ENCODE peak calls at places on chromosomes 16 and 17, in eight cellular contexts. O, Y, J, A, D, L, R and H are unnamed samples.

GRCh38 chr17:41052594-41052993 is 2.4 kb downstream of the KRTAP2-2 start:
- DNase-seq in R (no peak), O (no peak), A (no peak), J (no peak), L (no peak), Y (no peak), D (no peak), H (no peak)

GRCh38 chr16:57859331-57859730 is 57.0 kb upstream of the KIFC3 start:
- DNase-seq in A (no peak), R (no peak), D (no peak), Y (no peak), J (no peak), O (no peak), L (no peak), H (peak; percentile 79)

GRCh38 chr17:78174870-78175642 is 6.7 kb downstream of the SYNGR2 start:
- DNase-seq in L (no peak), Y (no peak), J (no peak), O (no peak), D (no peak), R (peak; percentile 84), A (no peak), H (no peak)

GRCh38 chr17:12744298-12744697 is 45.0 kb upstream of the ARHGAP44 start:
- DNase-seq in L (no peak), Y (no peak), J (no peak), A (no peak), R (peak; percentile 36), O (no peak), D (no peak), H (no peak)

GRCh38 chr17:47289302-47289701 is 34.5 kb upstream of the EFCAB13 start:
- DNase-seq in O (no peak), Y (no peak), D (no peak), A (no peak), J (no peak), L (no peak), R (no peak), H (no peak)

GRCh38 chr17:76903631-76904030 is 35.4 kb downstream of the MGAT5B start:
- DNase-seq in R (no peak), O (no peak), J (no peak), D (no peak), Y (no peak), A (no peak), L (no peak), H (no peak)

GRCh38 chr16:12171706-12172105 is 195.2 kb downstream of the SNX29 start:
- DNase-seq in D (no peak), L (no peak), R (no peak), J (no peak), A (no peak), Y (no peak), O (no peak), H (no peak)

GRCh38 chr17:36910513-36910912 is 26.8 kb upstream of the LHX1 start:
- DNase-seq in Y (no peak), D (no peak), A (no peak), L (no peak), J (no peak), O (no peak), R (no peak), H (no peak)

GRCh38 chr16:14501331-14502255 is 128.5 kb downstream of the PARN start:
- DNase-seq in L (no peak), A (peak; percentile 94), R (peak; percentile 80), J (peak; percentile 92), Y (no peak), O (no peak), D (peak; percentile 87), H (peak; percentile 81)

GRCh38 chr17:79478841-79479240 is 132.0 kb downstream of the RBFOX3 start:
- DNase-seq in A (no peak), R (no peak), O (no peak), Y (no peak), D (no peak), L (no peak), J (no peak), H (no peak)